ENCODE peak calls at places on chromosome 19, in ten cellular contexts. V is suprapubic skin; R is T-cell; K is right cardiac atrium; P is GM03348; Q is activated naive CD8-positive, alpha-beta T cell treated with anti-CD3 and anti-CD28 coated beads, Interleukin-2, amount 50 U/mL, for 24 hours; C is central memory CD4-positive, alpha-beta T cell; H is stomach; U is GM19239; G is BJ. D is an unnamed sample.

GRCh38 chr19:51259348-51260245 is 8.7 kb downstream of the SIGLECL1 start:
- DNase-seq in V (no peak), R (peak; percentile 12), K (no peak), P (peak; percentile 62), Q (peak; percentile 34), C (no peak), H (no peak), U (peak; percentile 17), G (no peak), D (peak; percentile 37)

GRCh38 chr19:16654621-16655020 is 5.3 kb downstream of the SMIM7 start:
- DNase-seq in V (no peak), R (no peak), K (no peak), P (no peak), Q (no peak), C (no peak), H (no peak), U (no peak), G (no peak), D (no peak)

GRCh38 chr19:31730270-31730669 is 381.0 kb upstream of the TSHZ3 start:
- DNase-seq in V (no peak), R (no peak), K (no peak), P (no peak), Q (no peak), C (no peak), H (no peak), U (no peak), G (no peak), D (no peak)

GRCh38 chr19:10155834-10156233 is 36.1 kb upstream of the EIF3G start:
- DNase-seq in V (no peak), R (no peak), K (no peak), P (no peak), Q (no peak), C (no peak), H (no peak), U (no peak), G (no peak), D (no peak)

GRCh38 chr19:5025027-5025426 is 56.1 kb downstream of the KDM4B start:
- DNase-seq in V (no peak), R (no peak), K (no peak), P (no peak), Q (no peak), C (no peak), H (no peak), U (no peak), G (no peak), D (no peak)

GRCh38 chr19:39335168-39335567 is 675 bp downstream of the GMFG start:
- DNase-seq in V (no peak), R (peak; percentile 21), K (no peak), P (no peak), Q (peak; percentile 35), C (peak; percentile 24), H (no peak), U (no peak), G (no peak), D (peak; percentile 68)

GRCh38 chr19:43747557-43748204 is 7.1 kb downstream of the SMG9 start:
- DNase-seq in V (no peak), R (no peak), K (no peak), P (no peak), Q (no peak), C (no peak), H (no peak), U (no peak), G (no peak), D (no peak)

GRCh38 chr19:29217591-29217990 is 4.6 kb upstream of the UQCRFS1 start:
- DNase-seq in V (no peak), R (no peak), K (no peak), P (no peak), Q (no peak), C (no peak), H (no peak), U (no peak), G (no peak), D (no peak)

GRCh38 chr19:35628565-35629331 is at the start of gene RBM42:
- DNase-seq in V (peak; percentile 99), R (peak; percentile 96), K (peak; percentile 96), P (peak; percentile 99), Q (peak; percentile 98), C (peak; percentile 97), H (peak; percentile 96), U (peak; percentile 99), G (peak; percentile 94), D (peak; percentile 99)

GRCh38 chr19:48805452-48805851 is 5.4 kb downstream of the BCAT2 start:
- DNase-seq in V (no peak), R (no peak), K (no peak), P (no peak), Q (no peak), C (no peak), H (no peak), U (no peak), G (no peak), D (no peak)

GRCh38 chr19:8302357-8302691 is 5.8 kb downstream of the CD320 start:
- DNase-seq in V (peak; percentile 79), R (no peak), K (no peak), P (no peak), Q (peak; percentile 1), C (no peak), H (peak; percentile 27), U (no peak), G (no peak), D (no peak)

GRCh38 chr19:21158523-21159135 is 16.8 kb downstream of the ZNF431 start:
- DNase-seq in V (no peak), R (no peak), K (no peak), P (no peak), Q (no peak), C (no peak), H (no peak), U (no peak), G (no peak), D (no peak)

GRCh38 chr19:57110592-57111328 is 9.0 kb upstream of the USP29 start:
- DNase-seq in V (no peak), R (no peak), K (no peak), P (no peak), Q (no peak), C (no peak), H (no peak), U (no peak), G (no peak), D (no peak)

GRCh38 chr19:1065606-1066109 is 1.3 kb upstream of the ARHGAP45 start:
- DNase-seq in V (no peak), R (no peak), K (no peak), P (no peak), Q (no peak), C (no peak), H (no peak), U (no peak), G (no peak), D (no peak)

GRCh38 chr19:9474975-9475374 is 23.4 kb downstream of the ZNF560 start:
- DNase-seq in V (no peak), R (no peak), K (no peak), P (no peak), Q (no peak), C (no peak), H (no peak), U (no peak), G (no peak), D (no peak)

GRCh38 chr19:389246-389934 is 19.6 kb downstream of the C2CD4C start:
- DNase-seq in V (no peak), R (no peak), K (no peak), P (no peak), Q (no peak), C (no peak), H (no peak), U (no peak), G (no peak), D (no peak)

GRCh38 chr19:42380155-42380554 is 9.9 kb downstream of the CNFN start:
- DNase-seq in V (no peak), R (no peak), K (no peak), P (no peak), Q (no peak), C (no peak), H (no peak), U (no peak), G (no peak), D (no peak)

GRCh38 chr19:28482221-28482620 is 730.7 kb downstream of the UQCRFS1 start:
- DNase-seq in V (no peak), R (no peak), K (no peak), P (no peak), Q (no peak), C (no peak), H (no peak), U (no peak), G (no peak), D (no peak)

GRCh38 chr19:16244091-16244490 is 46.4 kb downstream of the AP1M1 start:
- DNase-seq in V (no peak), R (no peak), K (no peak), P (peak; percentile 57), Q (no peak), C (no peak), H (no peak), U (no peak), G (peak; percentile 26), D (no peak)

GRCh38 chr19:15280048-15280725 is 47.9 kb upstream of the EPHX3 start:
- DNase-seq in V (no peak), R (no peak), K (peak; percentile 77), P (no peak), Q (no peak), C (no peak), H (no peak), U (no peak), G (no peak), D (no peak)

GRCh38 chr19:6865849-6866248 is 21.5 kb upstream of the ADGRE1 start:
- DNase-seq in V (no peak), R (no peak), K (no peak), P (no peak), Q (no peak), C (no peak), H (no peak), U (no peak), G (no peak), D (no peak)

GRCh38 chr19:29277107-29277506 is 64.2 kb upstream of the UQCRFS1 start:
- DNase-seq in V (no peak), R (peak; percentile 62), K (no peak), P (peak; percentile 22), Q (peak; percentile 59), C (peak; percentile 66), H (no peak), U (peak; percentile 36), G (no peak), D (peak; percentile 65)

GRCh38 chr19:13120817-13121216 is 2.8 kb downstream of the NACC1 start:
- DNase-seq in V (no peak), R (no peak), K (no peak), P (peak; percentile 75), Q (no peak), C (no peak), H (no peak), U (no peak), G (no peak), D (no peak)

GRCh38 chr19:51980116-51980736 is 6.4 kb downstream of the ZNF350 start:
- DNase-seq in V (no peak), R (no peak), K (no peak), P (no peak), Q (no peak), C (no peak), H (no peak), U (no peak), G (no peak), D (no peak)

GRCh38 chr19:35755550-35756371 is 1.1 kb downstream of the HSPB6 start:
- DNase-seq in V (peak; percentile 93), R (peak; percentile 44), K (peak; percentile 94), P (peak; percentile 82), Q (peak; percentile 55), C (peak; percentile 61), H (peak; percentile 60), U (no peak), G (no peak), D (no peak)

GRCh38 chr19:54207908-54208783 is 7.5 kb downstream of the RPS9 start:
- DNase-seq in V (no peak), R (peak; percentile 23), K (peak; percentile 72), P (no peak), Q (peak; percentile 76), C (peak; percentile 27), H (peak; percentile 71), U (no peak), G (no peak), D (peak; percentile 30)

GRCh38 chr19:31334101-31334848 is 15.0 kb downstream of the TSHZ3 start:
- DNase-seq in V (no peak), R (no peak), K (no peak), P (peak; percentile 44), Q (no peak), C (no peak), H (no peak), U (no peak), G (no peak), D (no peak)

GRCh38 chr19:55418185-55418584 is 10.6 kb upstream of the UBE2S start:
- DNase-seq in V (no peak), R (peak; percentile 49), K (peak; percentile 38), P (peak; percentile 88), Q (peak; percentile 53), C (peak; percentile 50), H (peak; percentile 57), U (no peak), G (peak; percentile 37), D (peak; percentile 69)

D was measured in DND-41.